ENCODE peak calls at places on chromosomes 1 and 21, in six cellular contexts. D, Y, W, B, Q and Z are unnamed samples.

GRCh38 chr21:42843021-42843420 is 36.3 kb downstream of the WDR4 start:
- DNase-seq in B (no peak), W (peak; percentile 5), Q (no peak), D (no peak), Y (peak; percentile 9), Z (no peak)

GRCh38 chr1:156623946-156624813 is 5.0 kb downstream of the HAPLN2 start:
- DNase-seq in B (no peak), D (peak; percentile 49), W (no peak), Y (peak; percentile 72), Q (no peak), Z (peak; percentile 47)

GRCh38 chr1:198563578-198563977 is 23.1 kb upstream of the ATP6V1G3 start:
- DNase-seq in W (no peak), B (no peak), Y (no peak), Q (no peak), D (no peak), Z (no peak)

GRCh38 chr1:94962745-94963265 is 35.9 kb upstream of the CNN3 start:
- DNase-seq in W (no peak), B (no peak), Y (peak; percentile 65), D (peak; percentile 29), Q (no peak), Z (peak; percentile 39)

GRCh38 chr1:245788269-245788668 is 633.5 kb downstream of the KIF26B start:
- DNase-seq in Q (peak; percentile 58), B (no peak), Y (no peak), W (no peak), D (no peak), Z (no peak)

GRCh38 chr1:35603941-35604340 is 30.8 kb downstream of the TFAP2E start:
- DNase-seq in Y (no peak), D (no peak), W (no peak), Q (no peak), B (no peak), Z (no peak)

GRCh38 chr21:41548781-41549180 is 40.8 kb upstream of the TMPRSS2 start:
- DNase-seq in W (no peak), Q (no peak), D (no peak), Y (no peak), B (no peak), Z (peak; percentile 18)

GRCh38 chr1:27122652-27123051 is 32.3 kb downstream of the SLC9A1 start:
- DNase-seq in Y (peak; percentile 79), D (peak; percentile 64), W (no peak), B (no peak), Q (peak; percentile 75), Z (peak; percentile 68)

GRCh38 chr21:26952274-26953066 is 14.4 kb downstream of the ADAMTS5 start:
- DNase-seq in Q (no peak), B (no peak), Y (no peak), W (no peak), D (no peak), Z (no peak)

GRCh38 chr21:41643246-41643966 is 123.4 kb downstream of the RIPK4 start:
- DNase-seq in D (no peak), B (no peak), Q (no peak), W (no peak), Y (peak; percentile 9), Z (no peak)

GRCh38 chr1:3423245-3423829 is 31.1 kb upstream of the ARHGEF16 start:
- DNase-seq in D (peak; percentile 90), Q (no peak), B (no peak), Y (peak; percentile 95), W (no peak), Z (peak; percentile 95)

GRCh38 chr21:42471206-42471605 is 24.8 kb downstream of the RSPH1 start:
- DNase-seq in Q (no peak), Y (no peak), B (no peak), D (no peak), W (no peak), Z (no peak)

GRCh38 chr1:50699795-50700194 is 260.3 kb downstream of the FAF1 start:
- DNase-seq in Y (no peak), W (no peak), Q (no peak), B (no peak), D (no peak), Z (no peak)

GRCh38 chr21:42237577-42237976 is 18.6 kb downstream of the ABCG1 start:
- DNase-seq in Q (no peak), D (no peak), B (no peak), Y (no peak), W (no peak), Z (no peak)

GRCh38 chr1:85611856-85612255 is 31.3 kb downstream of the CCN1 start:
- DNase-seq in Y (no peak), B (peak; percentile 82), D (peak; percentile 42), Q (peak; percentile 76), W (peak; percentile 30), Z (peak; percentile 35)

DNA sequence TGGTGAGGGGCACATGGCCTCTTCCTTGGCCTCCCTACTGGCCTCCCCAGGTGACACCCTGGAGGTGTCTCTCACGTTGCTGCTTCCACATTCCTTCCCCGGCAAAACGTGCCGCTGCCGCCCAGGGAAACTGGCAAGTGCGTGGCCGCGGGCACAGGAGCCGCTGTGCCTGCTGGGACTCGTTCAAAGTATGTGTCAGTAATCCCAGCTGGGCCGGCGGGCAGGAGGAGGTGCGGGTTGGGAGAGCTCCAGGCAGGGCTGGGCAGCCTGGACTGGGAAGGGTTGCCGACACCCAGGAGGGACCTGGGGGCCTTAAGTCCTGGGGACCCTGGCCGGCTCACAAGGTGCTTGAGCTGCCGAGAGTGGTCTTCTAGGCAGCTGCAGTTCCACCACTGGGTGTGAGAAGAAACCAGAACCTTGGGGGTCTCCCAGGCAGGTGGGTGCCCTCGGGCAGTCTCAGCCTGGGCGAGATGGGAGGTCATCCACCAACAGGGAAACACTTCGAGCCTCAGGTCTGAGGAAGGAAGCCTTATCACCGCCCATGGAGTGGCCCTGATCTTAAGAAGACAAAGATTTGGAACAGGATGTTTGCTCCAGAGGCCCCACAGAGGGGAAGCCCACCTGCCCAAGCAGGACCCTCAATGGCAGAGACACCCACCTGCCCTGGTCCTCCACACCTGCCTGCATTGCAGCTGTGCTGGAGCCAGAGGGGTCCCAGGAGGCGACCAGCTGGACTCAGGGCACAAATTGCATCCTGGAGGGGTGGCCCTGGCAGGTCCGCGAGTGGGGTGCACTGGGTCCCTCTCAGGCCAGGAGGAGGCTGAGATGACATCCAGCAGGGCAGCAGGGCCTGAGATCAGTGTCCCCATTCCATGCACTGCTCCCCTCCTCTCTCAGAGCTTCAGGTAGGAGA is 6.8 kb downstream of the WNT3A start:
- DNase-seq in Y (peak; percentile 32), W (no peak), B (peak; percentile 81), Q (no peak), D (peak; percentile 4), Z (peak; percentile 22)
- TF ChIP-seq POLR2A in Y (no peak), W (no peak), B (no peak), Q (no peak), D (no peak), Z (no peak)

DNA sequence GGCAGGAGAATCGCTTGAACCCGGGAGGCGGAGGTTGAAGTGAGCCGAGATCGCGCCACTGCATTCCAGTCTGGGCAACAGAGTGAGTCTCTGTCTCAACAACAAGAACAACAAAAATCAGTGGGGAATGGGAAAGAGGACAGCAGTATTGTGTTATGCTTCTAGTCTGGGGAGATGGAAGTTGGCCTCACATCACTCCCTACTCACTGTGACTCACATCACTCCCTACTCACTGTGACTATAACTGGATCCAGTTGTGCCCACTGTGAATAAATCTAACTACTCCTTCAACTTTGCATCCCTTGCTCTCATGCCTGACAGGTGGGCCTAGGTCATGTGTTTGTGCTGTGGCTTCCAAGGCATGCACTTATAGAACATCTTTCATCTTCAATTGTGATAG is 285.4 kb upstream of the USP24 start:
- DNase-seq in Y (no peak), W (no peak), B (no peak), D (no peak), Q (no peak), Z (no peak)
- TF ChIP-seq POLR2A in Y (no peak), W (no peak), B (no peak), D (no peak), Q (no peak), Z (no peak)

DNA sequence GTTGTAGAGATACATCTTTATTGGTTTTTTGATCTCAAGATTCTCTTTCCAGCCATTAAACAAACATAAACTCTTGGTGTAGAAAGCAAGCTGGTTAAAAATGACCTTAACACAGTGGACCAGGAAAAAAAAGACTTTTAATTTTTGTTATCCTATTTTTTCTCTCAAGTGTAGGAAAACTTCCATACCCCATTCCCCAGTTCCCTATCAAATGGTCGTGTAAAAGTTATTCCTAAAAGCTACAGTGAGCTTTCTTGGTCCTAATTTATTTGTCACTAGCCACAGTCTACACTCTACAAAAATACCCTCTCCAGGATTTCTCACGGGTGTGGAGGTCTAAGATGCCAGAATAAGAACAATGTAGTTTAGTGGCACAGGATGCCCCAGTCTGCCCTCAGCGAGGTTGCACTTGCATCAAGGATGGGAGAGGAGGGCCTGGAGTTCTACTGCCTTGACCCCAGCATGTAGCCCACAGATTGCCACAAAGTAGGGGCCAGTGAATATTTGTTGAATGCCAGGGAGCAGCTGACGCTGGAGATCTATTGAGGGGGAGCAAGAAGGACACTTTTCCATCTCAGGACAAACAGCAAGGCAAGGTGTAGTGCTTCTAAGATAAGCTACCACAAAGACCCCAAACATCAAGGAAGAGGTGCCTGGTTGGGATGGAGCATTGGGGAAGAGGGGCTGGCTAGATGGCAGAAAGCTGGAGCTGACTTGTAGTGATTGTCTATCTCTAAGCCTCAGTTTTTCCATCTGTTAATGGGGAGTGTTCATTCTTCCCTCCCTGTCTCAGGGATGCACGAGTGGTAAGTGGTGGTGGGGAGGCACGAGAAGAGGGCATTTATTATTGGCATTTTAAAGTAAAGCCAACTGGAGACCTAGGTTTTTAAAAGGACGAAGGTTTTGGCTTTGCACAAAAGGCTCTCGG is 1.8 kb downstream of the MYCL start:
- DNase-seq in B (no peak), W (no peak), Q (no peak), D (no peak), Y (no peak), Z (no peak)
- TF ChIP-seq POLR2A in B (no peak), W (no peak), Q (no peak), D (no peak), Y (no peak), Z (no peak)

GRCh38 chr1:21329209-21329844 is 39.1 kb upstream of the ECE1 start:
- DNase-seq in D (no peak), Q (no peak), Y (peak; percentile 65), B (no peak), W (no peak), Z (peak; percentile 55)
- TF ChIP-seq POLR2A in D (no peak), Q (no peak), Y (no peak), B (no peak), W (no peak), Z (no peak)